ENCODE peak calls at places on chromosomes 16 and 17, in nine cellular contexts. One of them, this sample, is unnamed.

GRCh38 chr17:81959362-81960129 is 1.4 kb downstream of the NOTUM start:
- DNase-seq in fibroblast of the aortic adventitia: peak
- DNase-seq in fibroblast of villous mesenchyme: peak
- DNase-seq in OCI-LY7: peak
- DNase-seq in stomach: peak
- DNase-seq in CD8-positive, alpha-beta T cell: peak
- DNase-seq in cardiac fibroblast: peak
- DNase-seq in natural killer cell: peak
- DNase-seq in Calu3: peak
- DNase-seq in this sample: no peak

GRCh38 chr16:74462361-74462760 is 41.1 kb upstream of the CLEC18B start:
- DNase-seq in fibroblast of the aortic adventitia: no peak
- DNase-seq in fibroblast of villous mesenchyme: no peak
- DNase-seq in OCI-LY7: no peak
- DNase-seq in stomach: no peak
- DNase-seq in CD8-positive, alpha-beta T cell: no peak
- DNase-seq in cardiac fibroblast: no peak
- DNase-seq in natural killer cell: no peak
- DNase-seq in Calu3: no peak
- DNase-seq in this sample: no peak

GRCh38 chr16:2815299-2815771 is 1.7 kb upstream of the PRSS21 start:
- DNase-seq in fibroblast of the aortic adventitia: no peak
- DNase-seq in fibroblast of villous mesenchyme: no peak
- DNase-seq in OCI-LY7: no peak
- DNase-seq in stomach: no peak
- DNase-seq in CD8-positive, alpha-beta T cell: no peak
- DNase-seq in cardiac fibroblast: no peak
- DNase-seq in natural killer cell: no peak
- DNase-seq in Calu3: no peak
- DNase-seq in this sample: no peak

GRCh38 chr16:84803146-84803545 is 16.6 kb upstream of the CRISPLD2 start:
- DNase-seq in fibroblast of the aortic adventitia: no peak
- DNase-seq in fibroblast of villous mesenchyme: no peak
- DNase-seq in OCI-LY7: no peak
- DNase-seq in stomach: no peak
- DNase-seq in CD8-positive, alpha-beta T cell: no peak
- DNase-seq in cardiac fibroblast: no peak
- DNase-seq in natural killer cell: no peak
- DNase-seq in Calu3: no peak
- DNase-seq in this sample: no peak

GRCh38 chr17:40033339-40033738 is 18.1 kb downstream of the CSF3 start:
- DNase-seq in fibroblast of the aortic adventitia: no peak
- DNase-seq in fibroblast of villous mesenchyme: no peak
- DNase-seq in OCI-LY7: no peak
- DNase-seq in stomach: no peak
- DNase-seq in CD8-positive, alpha-beta T cell: no peak
- DNase-seq in cardiac fibroblast: no peak
- DNase-seq in natural killer cell: no peak
- DNase-seq in Calu3: no peak
- DNase-seq in this sample: no peak

GRCh38 chr17:42566873-42567573 is at the start of gene MLX:
- DNase-seq in fibroblast of the aortic adventitia: peak
- DNase-seq in fibroblast of villous mesenchyme: peak
- DNase-seq in OCI-LY7: peak
- DNase-seq in stomach: peak
- DNase-seq in CD8-positive, alpha-beta T cell: peak
- DNase-seq in cardiac fibroblast: peak
- DNase-seq in natural killer cell: peak
- DNase-seq in Calu3: peak
- DNase-seq in this sample: peak

GRCh38 chr17:3765981-3766380 is 35.0 kb downstream of the ITGAE start:
- DNase-seq in fibroblast of the aortic adventitia: no peak
- DNase-seq in fibroblast of villous mesenchyme: no peak
- DNase-seq in OCI-LY7: no peak
- DNase-seq in stomach: no peak
- DNase-seq in CD8-positive, alpha-beta T cell: no peak
- DNase-seq in cardiac fibroblast: no peak
- DNase-seq in natural killer cell: no peak
- DNase-seq in Calu3: no peak
- DNase-seq in this sample: no peak

GRCh38 chr16:31403590-31404352 is 10.6 kb downstream of the ITGAD start:
- DNase-seq in fibroblast of the aortic adventitia: no peak
- DNase-seq in fibroblast of villous mesenchyme: no peak
- DNase-seq in OCI-LY7: no peak
- DNase-seq in stomach: no peak
- DNase-seq in CD8-positive, alpha-beta T cell: no peak
- DNase-seq in cardiac fibroblast: no peak
- DNase-seq in natural killer cell: no peak
- DNase-seq in Calu3: no peak
- DNase-seq in this sample: no peak

GRCh38 chr17:35244345-35245195 is 1.7 kb downstream of the SLFN5 start:
- DNase-seq in fibroblast of the aortic adventitia: peak
- DNase-seq in fibroblast of villous mesenchyme: peak
- DNase-seq in OCI-LY7: peak
- DNase-seq in stomach: peak
- DNase-seq in CD8-positive, alpha-beta T cell: peak
- DNase-seq in cardiac fibroblast: peak
- DNase-seq in natural killer cell: peak
- DNase-seq in Calu3: peak
- DNase-seq in this sample: peak

GRCh38 chr17:20223808-20224328 is 214.7 kb downstream of the SPECC1 start:
- DNase-seq in fibroblast of the aortic adventitia: peak
- DNase-seq in fibroblast of villous mesenchyme: no peak
- DNase-seq in OCI-LY7: no peak
- DNase-seq in stomach: no peak
- DNase-seq in CD8-positive, alpha-beta T cell: no peak
- DNase-seq in cardiac fibroblast: no peak
- DNase-seq in natural killer cell: no peak
- DNase-seq in Calu3: no peak
- DNase-seq in this sample: no peak

GRCh38 chr17:33519692-33520091 is 226.6 kb upstream of the ASIC2 start:
- DNase-seq in fibroblast of the aortic adventitia: no peak
- DNase-seq in fibroblast of villous mesenchyme: no peak
- DNase-seq in OCI-LY7: no peak
- DNase-seq in stomach: no peak
- DNase-seq in CD8-positive, alpha-beta T cell: no peak
- DNase-seq in cardiac fibroblast: no peak
- DNase-seq in natural killer cell: no peak
- DNase-seq in Calu3: no peak
- DNase-seq in this sample: no peak

GRCh38 chr17:61926831-61927210 is 961 bp downstream of the INTS2 start:
- DNase-seq in fibroblast of the aortic adventitia: peak
- DNase-seq in fibroblast of villous mesenchyme: peak
- DNase-seq in OCI-LY7: no peak
- DNase-seq in stomach: no peak
- DNase-seq in CD8-positive, alpha-beta T cell: no peak
- DNase-seq in cardiac fibroblast: no peak
- DNase-seq in natural killer cell: no peak
- DNase-seq in Calu3: no peak
- DNase-seq in this sample: no peak

GRCh38 chr16:19380316-19380715 is 37.4 kb upstream of the TMC5 start:
- DNase-seq in fibroblast of the aortic adventitia: no peak
- DNase-seq in fibroblast of villous mesenchyme: no peak
- DNase-seq in OCI-LY7: peak
- DNase-seq in stomach: no peak
- DNase-seq in CD8-positive, alpha-beta T cell: no peak
- DNase-seq in cardiac fibroblast: no peak
- DNase-seq in natural killer cell: no peak
- DNase-seq in Calu3: no peak
- DNase-seq in this sample: no peak

GRCh38 chr17:76948726-76949342 is 80.6 kb downstream of the MGAT5B start:
- DNase-seq in fibroblast of the aortic adventitia: no peak
- DNase-seq in fibroblast of villous mesenchyme: no peak
- DNase-seq in OCI-LY7: no peak
- DNase-seq in stomach: no peak
- DNase-seq in CD8-positive, alpha-beta T cell: no peak
- DNase-seq in cardiac fibroblast: no peak
- DNase-seq in natural killer cell: no peak
- DNase-seq in Calu3: no peak
- DNase-seq in this sample: no peak

GRCh38 chr17:4109424-4109823 is 33.4 kb downstream of the ZZEF1 start:
- DNase-seq in fibroblast of the aortic adventitia: no peak
- DNase-seq in fibroblast of villous mesenchyme: no peak
- DNase-seq in OCI-LY7: no peak
- DNase-seq in stomach: no peak
- DNase-seq in CD8-positive, alpha-beta T cell: no peak
- DNase-seq in cardiac fibroblast: no peak
- DNase-seq in natural killer cell: no peak
- DNase-seq in Calu3: no peak
- DNase-seq in this sample: no peak

GRCh38 chr17:79988163-79988971 is 47.3 kb downstream of the TBC1D16 start:
- DNase-seq in fibroblast of the aortic adventitia: peak
- DNase-seq in fibroblast of villous mesenchyme: peak
- DNase-seq in OCI-LY7: no peak
- DNase-seq in stomach: peak
- DNase-seq in CD8-positive, alpha-beta T cell: no peak
- DNase-seq in cardiac fibroblast: peak
- DNase-seq in natural killer cell: no peak
- DNase-seq in Calu3: peak
- DNase-seq in this sample: no peak

GRCh38 chr17:67466251-67466650 is 89.2 kb downstream of the PITPNC1 start:
- DNase-seq in fibroblast of the aortic adventitia: no peak
- DNase-seq in fibroblast of villous mesenchyme: no peak
- DNase-seq in OCI-LY7: peak
- DNase-seq in stomach: no peak
- DNase-seq in CD8-positive, alpha-beta T cell: no peak
- DNase-seq in cardiac fibroblast: no peak
- DNase-seq in natural killer cell: no peak
- DNase-seq in Calu3: no peak
- DNase-seq in this sample: no peak
- TF ChIP-seq CTCF in fibroblast of the aortic adventitia: no peak
- TF ChIP-seq CTCF in fibroblast of villous mesenchyme: no peak
- TF ChIP-seq CTCF in OCI-LY7: no peak
- TF ChIP-seq CTCF in stomach: no peak
- TF ChIP-seq CTCF in CD8-positive, alpha-beta T cell: no peak
- TF ChIP-seq CTCF in cardiac fibroblast: no peak
- TF ChIP-seq CTCF in natural killer cell: no peak
- TF ChIP-seq CTCF in Calu3: no peak
- TF ChIP-seq CTCF in this sample: no peak

DNA sequence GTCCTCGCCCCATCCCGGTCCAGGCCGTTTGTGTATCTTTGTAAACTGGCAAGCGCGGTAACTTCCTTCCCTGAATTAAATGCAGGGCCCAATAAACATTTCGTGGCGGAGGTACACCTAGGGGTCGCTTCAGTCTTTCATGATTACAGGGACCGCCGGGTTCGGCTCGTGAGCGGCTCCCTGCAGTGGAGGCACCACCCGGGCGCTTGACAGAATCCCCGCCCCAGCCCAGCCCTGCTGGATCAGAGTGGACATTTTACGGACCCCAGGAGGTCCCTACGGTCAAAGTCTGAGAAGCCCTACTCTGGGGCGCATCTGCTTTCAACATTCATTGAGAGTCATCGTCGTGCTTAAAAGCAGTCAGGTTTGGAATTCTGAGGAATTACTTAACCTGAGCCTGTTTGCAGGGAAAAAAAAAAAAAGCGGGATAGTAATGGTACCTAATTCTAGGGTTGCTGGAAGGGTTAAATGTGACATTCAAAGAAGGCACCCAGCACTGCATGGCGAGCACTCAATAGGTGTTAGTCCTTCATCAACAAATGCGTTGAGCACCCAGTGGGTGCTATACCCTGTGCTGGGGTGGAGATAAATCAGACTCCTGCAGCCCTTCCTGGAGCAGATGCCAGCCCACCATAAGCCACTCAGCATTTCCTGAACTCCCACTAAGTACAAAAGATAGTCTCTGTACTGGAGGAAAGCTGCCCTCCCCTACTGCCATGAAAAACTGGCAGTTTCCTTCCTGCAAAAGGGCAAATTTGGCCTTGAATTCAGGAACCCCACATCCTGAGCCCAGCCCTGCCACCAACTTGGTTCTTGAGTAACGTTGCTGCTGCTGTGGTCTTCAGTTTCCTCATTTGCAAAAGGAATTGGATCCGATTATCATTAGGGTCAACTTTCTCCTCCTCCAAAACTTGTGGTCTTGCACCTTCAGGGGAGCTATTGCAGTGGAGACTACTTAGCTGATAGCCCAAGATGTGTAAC is 658 bp upstream of the DUSP3 start:
- DNase-seq in fibroblast of the aortic adventitia: no peak
- DNase-seq in fibroblast of villous mesenchyme: peak
- DNase-seq in OCI-LY7: no peak
- DNase-seq in stomach: no peak
- DNase-seq in CD8-positive, alpha-beta T cell: no peak
- DNase-seq in cardiac fibroblast: peak
- DNase-seq in natural killer cell: no peak
- DNase-seq in Calu3: no peak
- DNase-seq in this sample: no peak
- TF ChIP-seq CTCF in fibroblast of the aortic adventitia: peak
- TF ChIP-seq CTCF in fibroblast of villous mesenchyme: peak
- TF ChIP-seq CTCF in OCI-LY7: peak
- TF ChIP-seq CTCF in stomach: no peak
- TF ChIP-seq CTCF in CD8-positive, alpha-beta T cell: no peak
- TF ChIP-seq CTCF in cardiac fibroblast: peak
- TF ChIP-seq CTCF in natural killer cell: no peak
- TF ChIP-seq CTCF in Calu3: no peak
- TF ChIP-seq CTCF in this sample: no peak

GRCh38 chr16:82016268-82016667 is 5.0 kb upstream of the SDR42E1 start:
- DNase-seq in fibroblast of the aortic adventitia: peak
- DNase-seq in fibroblast of villous mesenchyme: peak
- DNase-seq in OCI-LY7: no peak
- DNase-seq in stomach: no peak
- DNase-seq in CD8-positive, alpha-beta T cell: no peak
- DNase-seq in cardiac fibroblast: peak
- DNase-seq in natural killer cell: no peak
- DNase-seq in Calu3: peak
- DNase-seq in this sample: no peak
- TF ChIP-seq CTCF in fibroblast of the aortic adventitia: peak
- TF ChIP-seq CTCF in fibroblast of villous mesenchyme: peak
- TF ChIP-seq CTCF in OCI-LY7: peak
- TF ChIP-seq CTCF in stomach: peak
- TF ChIP-seq CTCF in CD8-positive, alpha-beta T cell: no peak
- TF ChIP-seq CTCF in cardiac fibroblast: peak
- TF ChIP-seq CTCF in natural killer cell: no peak
- TF ChIP-seq CTCF in Calu3: peak
- TF ChIP-seq CTCF in this sample: peak

DNA sequence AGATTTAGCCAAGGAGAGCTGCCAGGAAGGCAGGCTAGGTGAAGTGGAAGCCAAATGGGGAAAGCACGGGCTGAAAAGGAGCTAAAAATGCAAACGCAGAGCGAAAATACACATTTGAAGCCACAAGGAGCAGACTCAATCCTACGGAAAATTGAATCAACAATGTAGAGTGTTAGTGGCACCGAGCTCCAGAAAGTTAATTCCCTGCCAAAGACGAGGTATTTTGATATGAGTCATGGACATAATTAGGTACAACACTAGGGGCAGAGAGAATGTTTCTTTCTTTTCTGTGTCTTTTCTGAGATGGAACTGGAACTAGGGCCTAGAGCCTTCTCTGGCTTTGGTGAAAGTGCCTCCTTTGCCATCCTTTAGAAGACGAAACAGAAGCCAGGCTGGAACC is 20.7 kb downstream of the GSG1L start:
- DNase-seq in fibroblast of the aortic adventitia: peak
- DNase-seq in fibroblast of villous mesenchyme: no peak
- DNase-seq in OCI-LY7: no peak
- DNase-seq in stomach: no peak
- DNase-seq in CD8-positive, alpha-beta T cell: no peak
- DNase-seq in cardiac fibroblast: peak
- DNase-seq in natural killer cell: no peak
- DNase-seq in Calu3: no peak
- DNase-seq in this sample: no peak
- TF ChIP-seq CTCF in fibroblast of the aortic adventitia: no peak
- TF ChIP-seq CTCF in fibroblast of villous mesenchyme: no peak
- TF ChIP-seq CTCF in OCI-LY7: no peak
- TF ChIP-seq CTCF in stomach: no peak
- TF ChIP-seq CTCF in CD8-positive, alpha-beta T cell: no peak
- TF ChIP-seq CTCF in cardiac fibroblast: no peak
- TF ChIP-seq CTCF in natural killer cell: no peak
- TF ChIP-seq CTCF in Calu3: no peak
- TF ChIP-seq CTCF in this sample: no peak

GRCh38 chr16:11871193-11871592 is 19.9 kb upstream of the RSL1D1 start:
- DNase-seq in fibroblast of the aortic adventitia: peak
- DNase-seq in fibroblast of villous mesenchyme: peak
- DNase-seq in OCI-LY7: no peak
- DNase-seq in stomach: no peak
- DNase-seq in CD8-positive, alpha-beta T cell: no peak
- DNase-seq in cardiac fibroblast: peak
- DNase-seq in natural killer cell: no peak
- DNase-seq in Calu3: no peak
- DNase-seq in this sample: no peak
- TF ChIP-seq CTCF in fibroblast of the aortic adventitia: peak
- TF ChIP-seq CTCF in fibroblast of villous mesenchyme: peak
- TF ChIP-seq CTCF in OCI-LY7: peak
- TF ChIP-seq CTCF in stomach: no peak
- TF ChIP-seq CTCF in CD8-positive, alpha-beta T cell: no peak
- TF ChIP-seq CTCF in cardiac fibroblast: peak
- TF ChIP-seq CTCF in natural killer cell: no peak
- TF ChIP-seq CTCF in Calu3: no peak
- TF ChIP-seq CTCF in this sample: peak

This sample was measured in CD14-positive monocyte.